ENCODE peak calls at places on chromosome 19, in four cellular contexts. N is K562, Z is HepG2, X is GM12878. M is an unnamed sample.

GRCh38 chr19:4516939-4517300 is 1.4 kb downstream of the PLIN4 start:
- DNase-seq in N (no peak), X (no peak), Z (no peak), M (no peak)

GRCh38 chr19:10333758-10334339 is 520 bp upstream of the RAVER1 start:
- DNase-seq in Z (no peak), X (no peak), N (no peak), M (no peak)

GRCh38 chr19:40962460-40962961 is 28.6 kb upstream of the CYP2B6 start:
- DNase-seq in X (no peak), Z (peak; percentile 55), N (no peak), M (no peak)

GRCh38 chr19:51098366-51099069 is 9.7 kb downstream of the CTU1 start:
- DNase-seq in Z (no peak), N (no peak), X (no peak), M (no peak)

GRCh38 chr19:18014197-18014596 is 6.2 kb downstream of the ARRDC2 start:
- DNase-seq in N (no peak), Z (no peak), X (no peak), M (no peak)

GRCh38 chr19:38959618-38960017 is 15.9 kb downstream of the FBXO17 start:
- DNase-seq in N (no peak), X (no peak), Z (peak; percentile 43), M (no peak)

GRCh38 chr19:51327066-51327985 is 14.6 kb downstream of the VSIG10L start:
- DNase-seq in Z (peak; percentile 59), X (no peak), N (peak; percentile 86), M (no peak)

GRCh38 chr19:55700813-55701212 is 25.8 kb downstream of the EPN1 start:
- DNase-seq in X (no peak), Z (no peak), N (no peak), M (no peak)

DNA sequence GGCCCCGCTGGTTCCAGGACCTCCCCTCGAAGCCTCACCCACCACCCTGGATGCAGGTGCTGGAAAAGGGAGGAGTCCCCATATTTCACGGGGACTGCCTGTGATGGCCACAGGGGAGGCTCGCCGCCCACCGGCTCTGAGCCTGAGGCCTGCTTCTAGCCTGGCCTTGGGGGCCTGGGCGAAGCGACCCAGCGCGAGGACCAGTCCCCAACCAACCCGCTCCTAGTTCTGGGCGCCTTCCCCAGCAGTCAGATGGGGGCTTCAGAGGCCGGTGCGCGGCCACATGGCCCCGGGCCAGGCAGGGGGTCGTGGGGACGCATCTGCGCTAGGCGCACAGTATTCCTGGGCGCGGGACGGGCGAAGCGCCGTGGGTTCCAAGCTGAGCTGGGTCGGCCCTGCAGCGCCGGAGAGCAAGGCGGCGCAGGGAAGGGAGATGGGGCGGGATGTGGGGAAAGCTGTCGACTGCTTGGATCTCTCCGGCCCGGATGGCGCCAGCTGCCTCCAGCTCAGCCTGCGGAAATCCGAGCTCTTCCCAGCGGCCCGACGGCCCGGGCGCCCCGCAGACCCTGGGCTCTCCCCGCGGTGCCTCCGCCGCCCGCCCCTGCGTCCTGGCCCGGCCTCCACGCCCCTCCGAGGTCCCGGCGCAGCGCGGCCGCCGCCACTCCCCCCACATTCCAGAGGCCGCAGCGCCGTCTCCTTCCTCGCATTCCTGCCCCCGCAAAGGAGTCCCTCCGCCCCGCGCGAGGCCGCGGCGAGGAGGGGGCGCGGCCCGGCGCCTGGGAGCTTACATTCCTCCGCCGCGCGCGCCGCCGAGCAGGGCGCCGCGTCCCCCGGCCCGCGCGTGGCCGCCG is at the start of gene WTIP:
- DNase-seq in N (no peak), Z (peak; percentile 62), X (no peak), M (peak; percentile 18)
- TF ChIP-seq REST in N (no peak), Z (no peak), X (no peak), M (no peak)

GRCh38 chr19:1602091-1602707 is 3.1 kb downstream of the UQCR11 start:
- DNase-seq in X (no peak), Z (no peak), N (no peak), M (no peak)
- TF ChIP-seq ATF3 in X (no peak), Z (no peak), N (no peak), M (no peak)

GRCh38 chr19:47111682-47112165 is 1.9 kb downstream of the ZC3H4 start:
- DNase-seq in X (no peak), N (no peak), Z (no peak), M (no peak)

GRCh38 chr19:47111081-47111589 is 2.4 kb downstream of the ZC3H4 start:
- DNase-seq in X (no peak), Z (no peak), N (peak; percentile 40), M (no peak)

GRCh38 chr19:47112166-47112663 is 1.4 kb downstream of the ZC3H4 start:
- DNase-seq in X (no peak), N (peak; percentile 94), Z (peak; percentile 81), M (no peak)

GRCh38 chr19:47112664-47113445 is 721 bp downstream of the ZC3H4 start:
- DNase-seq in N (peak; percentile 99), X (peak; percentile 100), Z (peak; percentile 96), M (peak; percentile 98)

GRCh38 chr19:47113446-47114348 is at the start of gene ZC3H4:
- DNase-seq in Z (peak; percentile 87), N (peak; percentile 97), X (peak; percentile 85), M (peak; percentile 90)
- TF ChIP-seq REST in Z (no peak), N (no peak), X (no peak), M (no peak)

GRCh38 chr19:1171755-1172352 is 2.2 kb downstream of the SBNO2 start:
- DNase-seq in N (no peak), Z (no peak), X (no peak), M (no peak)
- TF ChIP-seq ATF3 in N (no peak), Z (no peak), X (no peak), M (no peak)

GRCh38 chr19:32316034-32316433 is 29.4 kb upstream of the ZNF507 start:
- DNase-seq in N (peak; percentile 11), Z (no peak), X (no peak), M (no peak)
- TF ChIP-seq REST in N (no peak), Z (peak; percentile 89), X (peak; percentile 41), M (peak; percentile 13)

GRCh38 chr19:29405728-29405995 is 120.1 kb upstream of the VSTM2B start:
- DNase-seq in X (no peak), Z (no peak), N (no peak), M (no peak)
- TF ChIP-seq ATF3 in X (no peak), Z (no peak), N (no peak), M (no peak)

DNA sequence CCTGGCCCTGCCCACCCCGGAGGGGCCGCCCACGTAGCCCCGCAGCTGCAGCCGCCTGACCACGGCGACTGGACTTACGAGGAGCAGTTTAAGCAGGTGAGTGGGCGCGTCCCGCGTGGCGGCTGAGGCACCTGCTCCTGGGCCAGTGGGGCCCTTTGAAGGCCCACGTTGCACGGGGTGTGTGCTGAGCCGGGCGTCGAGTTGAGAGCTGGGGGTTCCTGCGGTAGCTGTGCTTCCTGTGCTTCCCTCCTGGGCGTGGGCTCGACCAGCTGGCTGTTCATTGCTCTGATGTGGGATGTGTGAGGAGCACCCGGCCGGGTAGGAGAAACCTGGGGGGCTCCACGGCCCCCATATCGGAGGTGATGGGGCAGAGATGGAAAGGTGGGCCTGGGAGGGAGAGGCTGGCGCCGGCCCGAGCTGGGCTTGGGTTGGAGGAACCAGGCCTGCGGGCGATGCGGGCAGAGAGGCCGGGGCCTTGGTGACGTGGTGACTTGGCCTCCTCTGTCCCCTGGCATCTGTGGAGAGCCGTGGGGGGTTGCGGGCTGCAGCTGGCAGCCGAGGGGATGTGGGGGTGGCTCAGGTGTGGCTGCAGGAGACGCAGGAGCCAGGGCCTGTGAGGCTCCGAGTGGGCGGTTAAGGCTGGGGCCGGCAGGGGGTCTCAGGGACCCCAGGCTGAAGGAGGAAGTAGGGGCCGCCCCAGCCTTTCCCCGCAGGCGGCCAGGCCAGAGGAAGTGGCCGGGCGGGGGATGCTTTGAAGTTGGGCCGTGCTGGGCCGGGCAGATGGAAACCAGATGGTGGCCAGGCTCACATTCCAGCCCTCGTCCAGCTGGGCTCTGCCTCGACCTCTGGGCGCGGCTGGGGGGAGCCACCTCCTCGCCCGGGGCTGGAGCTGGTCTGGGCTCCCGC is 7.1 kb downstream of the ARID3A start:
- DNase-seq in N (no peak), Z (no peak), X (no peak), M (no peak)
- TF ChIP-seq REST in N (no peak), Z (no peak), X (no peak), M (no peak)

GRCh38 chr19:30941591-30941990 is 407.6 kb downstream of the TSHZ3 start:
- DNase-seq in N (no peak), Z (no peak), X (no peak), M (no peak)

DNA sequence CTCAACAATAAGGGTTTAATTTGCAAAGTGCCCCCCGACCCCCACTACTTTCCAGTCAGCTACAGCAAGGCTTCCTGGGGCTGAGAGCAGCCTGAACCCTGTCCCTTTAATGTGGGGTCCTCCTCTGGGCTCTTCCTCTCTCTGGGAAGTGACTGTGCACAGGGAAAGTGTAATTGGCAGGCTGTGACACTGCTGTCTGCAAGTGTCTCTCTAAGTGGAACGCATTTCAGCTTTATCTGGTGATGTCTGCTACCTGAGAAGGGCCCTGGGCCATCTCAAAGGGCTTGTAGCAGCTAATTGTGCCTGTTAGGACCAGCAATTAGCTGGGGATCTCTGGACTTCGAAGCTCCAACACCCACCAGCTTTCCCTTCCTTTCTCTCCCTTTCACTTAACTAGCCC is 406.6 kb downstream of the TSHZ3 start:
- DNase-seq in N (no peak), X (no peak), Z (no peak), M (no peak)
- TF ChIP-seq ATF3 in N (no peak), X (no peak), Z (no peak), M (no peak)

M was measured in HCT116.